ENCODE peak calls at places on chromosomes 12 and 14, in ten cellular contexts. O is psoas muscle; Q is thoracic aorta; E is AG10803; W is CD8-positive, alpha-beta T cell; T is heart left ventricle; G is SK-N-SH; I is AG04450; A is foreskin fibroblast; K is BJ. Y is an unnamed sample.
A peak's percentile ranks its signal among the peaks of the same experiment; 100 is the strongest.

GRCh38 chr14:69475194-69475818 is 9.2 kb upstream of the PLEKHD1 start:
- DNase-seq in O (no peak), Q (no peak), E (no peak), W (no peak), T (no peak), G (peak; percentile 51), I (no peak), A (no peak), K (no peak), Y (no peak)

GRCh38 chr12:130849561-130850417 is 10.7 kb upstream of the STX2 start:
- DNase-seq in O (no peak), Q (no peak), E (peak; percentile 35), W (no peak), T (no peak), G (no peak), I (no peak), A (no peak), K (no peak), Y (no peak)

GRCh38 chr14:33515441-33515840 is 435.4 kb downstream of the EGLN3 start:
- DNase-seq in O (no peak), Q (no peak), E (no peak), W (no peak), T (no peak), G (no peak), I (no peak), A (no peak), K (no peak), Y (no peak)

GRCh38 chr12:28175098-28175589 is 15.1 kb upstream of the CCDC91 start:
- DNase-seq in O (no peak), Q (no peak), E (no peak), W (no peak), T (no peak), G (no peak), I (no peak), A (no peak), K (no peak), Y (no peak)

GRCh38 chr14:104358528-104359300 is 220.3 kb downstream of the KIF26A start:
- DNase-seq in O (peak; percentile 39), Q (no peak), E (no peak), W (no peak), T (peak; percentile 19), G (peak; percentile 33), I (no peak), A (no peak), K (no peak), Y (no peak)

GRCh38 chr12:124930576-124930975 is 16.1 kb upstream of the UBC start:
- DNase-seq in O (no peak), Q (no peak), E (no peak), W (no peak), T (no peak), G (no peak), I (no peak), A (no peak), K (no peak), Y (no peak)

GRCh38 chr14:50064993-50065392 is 51.4 kb downstream of the VCPKMT start:
- DNase-seq in O (no peak), Q (no peak), E (peak; percentile 40), W (no peak), T (no peak), G (no peak), I (no peak), A (no peak), K (no peak), Y (no peak)

GRCh38 chr14:50045039-50045711 is 71.2 kb downstream of the VCPKMT start:
- DNase-seq in O (peak; percentile 82), Q (peak; percentile 74), E (peak; percentile 82), W (peak; percentile 27), T (peak; percentile 84), G (peak; percentile 32), I (peak; percentile 43), A (peak; percentile 93), K (peak; percentile 65), Y (no peak)

GRCh38 chr12:93144109-93144508 is 215.0 kb upstream of the EEA1 start:
- DNase-seq in O (no peak), Q (no peak), E (peak; percentile 26), W (no peak), T (no peak), G (no peak), I (no peak), A (no peak), K (no peak), Y (no peak)

GRCh38 chr12:93378373-93379310 is 917 bp downstream of the NUDT4 start:
- DNase-seq in O (peak; percentile 62), Q (no peak), E (peak; percentile 92), W (peak; percentile 18), T (peak; percentile 50), G (peak; percentile 77), I (peak; percentile 32), A (peak; percentile 40), K (no peak), Y (peak; percentile 31)

GRCh38 chr14:85934123-85934885 is 404.4 kb downstream of the FLRT2 start:
- DNase-seq in O (no peak), Q (no peak), E (peak; percentile 4), W (peak; percentile 9), T (peak; percentile 26), G (peak; percentile 10), I (no peak), A (no peak), K (no peak), Y (no peak)

GRCh38 chr14:56117765-56118610 is at the start of gene PELI2:
- DNase-seq in O (peak; percentile 87), Q (no peak), E (peak; percentile 73), W (peak; percentile 67), T (peak; percentile 85), G (peak; percentile 76), I (peak; percentile 54), A (peak; percentile 68), K (no peak), Y (peak; percentile 82)
- TF ChIP-seq CTCF in O (no peak), Q (peak; percentile 9), E (no peak), W (no peak), T (no peak), G (no peak), I (no peak), A (no peak), K (peak; percentile 8), Y (no peak)

GRCh38 chr14:20682127-20682434 is 2.3 kb upstream of the RNASE4 start:
- DNase-seq in O (no peak), Q (no peak), E (no peak), W (no peak), T (peak; percentile 69), G (no peak), I (no peak), A (no peak), K (no peak), Y (no peak)

GRCh38 chr14:20683896-20684661 is at the start of gene RNASE4:
- DNase-seq in O (peak; percentile 90), Q (peak; percentile 53), E (peak; percentile 91), W (peak; percentile 69), T (peak; percentile 84), G (peak; percentile 68), I (peak; percentile 82), A (peak; percentile 82), K (no peak), Y (peak; percentile 80)

GRCh38 chr14:20681348-20682126 is 2.8 kb upstream of the RNASE4 start:
- DNase-seq in O (peak; percentile 84), Q (peak; percentile 47), E (peak; percentile 83), W (peak; percentile 79), T (peak; percentile 83), G (peak; percentile 51), I (no peak), A (peak; percentile 67), K (no peak), Y (peak; percentile 86)

GRCh38 chr14:20683125-20683895 is 1.1 kb upstream of the RNASE4 start:
- DNase-seq in O (peak; percentile 83), Q (peak; percentile 45), E (peak; percentile 92), W (peak; percentile 62), T (peak; percentile 75), G (peak; percentile 50), I (peak; percentile 85), A (peak; percentile 86), K (peak; percentile 73), Y (peak; percentile 80)

DNA sequence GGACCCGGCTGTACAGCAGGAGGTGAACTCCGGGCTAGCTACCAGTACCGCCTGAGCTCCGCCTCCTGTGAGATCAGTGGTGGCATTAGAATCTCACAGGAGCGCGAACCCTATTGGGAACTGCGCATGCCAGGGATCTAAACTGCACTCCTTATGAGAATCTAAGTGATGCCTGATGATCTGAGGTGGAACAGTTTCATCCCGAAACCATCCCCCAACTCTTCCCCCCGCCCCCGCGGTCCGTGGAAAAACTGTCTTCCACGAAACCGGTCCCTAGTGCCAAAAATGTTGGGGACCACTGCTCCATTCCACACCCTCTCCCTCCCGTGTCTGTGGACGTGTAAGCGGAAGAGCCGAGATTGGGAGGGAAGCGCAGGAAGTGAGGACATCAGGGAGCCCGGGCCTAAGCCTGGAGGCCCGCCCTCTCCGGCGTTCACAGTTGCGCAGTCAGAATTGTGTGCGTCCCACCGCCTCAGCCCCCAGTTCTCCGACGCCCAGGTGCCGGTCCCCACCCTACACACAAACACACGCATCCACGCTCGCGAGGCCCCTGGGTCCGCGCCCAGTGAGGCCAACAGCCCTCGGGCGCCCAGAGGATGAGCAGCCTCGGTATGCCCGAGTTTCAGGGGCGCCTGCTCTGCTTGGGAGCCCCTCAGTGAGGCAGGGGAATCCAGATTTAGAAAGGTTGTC is 1.8 kb upstream of the RNASE4 start:
- DNase-seq in O (peak; percentile 94), Q (peak; percentile 61), E (peak; percentile 93), W (peak; percentile 63), T (peak; percentile 95), G (peak; percentile 85), I (no peak), A (peak; percentile 92), K (no peak), Y (peak; percentile 74)
- TF ChIP-seq CTCF in O (no peak), Q (no peak), E (no peak), W (no peak), T (no peak), G (no peak), I (peak; percentile 14), A (no peak), K (peak; percentile 13), Y (no peak)

DNA sequence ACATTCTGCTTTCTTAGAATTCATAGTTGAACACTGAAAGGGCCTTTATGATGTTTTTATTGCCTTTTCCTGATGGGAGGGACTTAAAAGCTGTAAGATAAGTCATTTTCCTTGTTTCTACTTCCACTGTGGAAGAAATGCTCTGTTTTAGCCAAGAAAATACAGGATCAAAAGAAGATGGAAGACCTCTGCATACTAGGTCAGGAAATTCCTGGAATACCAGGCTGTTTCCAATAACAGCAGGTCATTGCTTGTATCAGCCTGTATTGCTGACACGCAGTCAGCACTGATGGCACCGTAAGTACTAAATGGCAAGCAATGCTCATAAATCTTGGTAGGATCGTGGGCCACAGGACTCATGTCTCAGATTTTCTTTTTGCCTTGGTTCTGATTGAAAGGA is 521.1 kb upstream of the ATP2B1 start:
- DNase-seq in O (no peak), Q (no peak), E (peak; percentile 35), W (no peak), T (no peak), G (no peak), I (no peak), A (no peak), K (no peak), Y (no peak)
- TF ChIP-seq CTCF in O (no peak), Q (no peak), E (no peak), W (no peak), T (no peak), G (no peak), I (no peak), A (no peak), K (no peak), Y (no peak)

DNA sequence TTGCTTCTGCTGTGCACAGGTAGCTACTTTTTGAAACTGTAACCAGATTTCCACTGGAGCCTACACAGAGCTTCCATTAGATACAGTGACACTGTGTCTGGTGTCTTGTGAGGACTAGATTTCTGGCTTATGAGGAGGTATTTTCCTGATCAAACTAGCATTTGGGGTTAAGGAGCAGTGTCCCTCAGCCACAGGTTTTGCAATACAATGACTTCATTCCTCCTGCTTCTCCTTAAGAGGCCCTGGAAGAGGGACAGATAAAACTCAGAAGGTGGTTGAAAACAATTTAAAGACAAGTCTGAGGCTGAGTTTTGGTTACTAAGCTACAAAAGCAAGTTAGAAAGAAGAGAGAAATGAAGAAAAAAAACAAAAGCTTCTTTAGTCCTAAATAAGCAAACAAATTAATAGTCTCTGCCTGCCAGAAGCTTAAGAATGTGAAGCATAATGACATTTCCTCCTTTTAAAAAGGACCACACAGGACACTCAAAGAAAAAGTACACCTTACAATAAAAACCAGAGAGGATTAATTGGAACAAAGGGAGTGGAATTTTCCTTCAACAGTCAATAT is 53.0 kb downstream of the PKP2 start:
- DNase-seq in O (no peak), Q (no peak), E (no peak), W (no peak), T (no peak), G (no peak), I (no peak), A (no peak), K (no peak), Y (no peak)
- TF ChIP-seq CTCF in O (no peak), Q (no peak), E (no peak), W (no peak), T (no peak), G (no peak), I (no peak), A (no peak), K (no peak), Y (no peak)

Y was measured in nephron progenitor cell.